ENCODE peak calls at places on chromosomes 4 and X, in six cellular contexts. N is astrocyte of the spinal cord, I is cardiac muscle cell, A is KG1, J is H4, D is SW 1271. L is an unnamed sample.

GRCh38 chrX:145825896-145826295 is 8.3 kb downstream of the SLITRK2 start:
- DNase-seq in N (peak), I (peak), A (peak), J (peak), D (no peak), L (peak)

GRCh38 chr4:140996757-140997156 is 136.5 kb downstream of the RNF150 start:
- DNase-seq in N (peak), I (peak), A (no peak), J (peak), D (no peak), L (peak)

GRCh38 chr4:2790583-2791517 is 2.0 kb upstream of the SH3BP2 start:
- DNase-seq in N (no peak), I (no peak), A (no peak), J (no peak), D (no peak), L (no peak)

GRCh38 chrX:8731579-8732395 is at the start of gene ANOS1:
- DNase-seq in N (peak), I (peak), A (no peak), J (peak), D (peak), L (no peak)

GRCh38 chrX:41518841-41519220 is 71.7 kb downstream of the NYX start:
- DNase-seq in N (peak), I (no peak), A (no peak), J (peak), D (no peak), L (peak)

GRCh38 chr4:144948009-144948408 is 150.0 kb downstream of the ANAPC10 start:
- DNase-seq in N (no peak), I (peak), A (no peak), J (no peak), D (no peak), L (peak)

GRCh38 chrX:134603806-134604700 is 54.2 kb downstream of the PLAC1 start:
- DNase-seq in N (peak), I (peak), A (no peak), J (peak), D (no peak), L (peak)

GRCh38 chrX:122913764-122914163 is 270.3 kb upstream of the GRIA3 start:
- DNase-seq in N (no peak), I (no peak), A (no peak), J (no peak), D (no peak), L (no peak)

GRCh38 chr4:165177725-165178666 is 29.4 kb upstream of the KLHL2 start:
- DNase-seq in N (no peak), I (no peak), A (no peak), J (no peak), D (no peak), L (no peak)

GRCh38 chr4:2413821-2414610 is 4.4 kb downstream of the ZFYVE28 start:
- DNase-seq in N (no peak), I (peak), A (no peak), J (peak), D (no peak), L (peak)

GRCh38 chr4:94426783-94427182 is 25.0 kb upstream of the PDLIM5 start:
- DNase-seq in N (no peak), I (no peak), A (no peak), J (no peak), D (no peak), L (no peak)

GRCh38 chr4:18669390-18669789 is 647.8 kb upstream of the LCORL start:
- DNase-seq in N (no peak), I (no peak), A (no peak), J (no peak), D (no peak), L (no peak)

GRCh38 chrX:9197231-9197630 is 163.3 kb upstream of the FAM9B start:
- DNase-seq in N (no peak), I (peak), A (no peak), J (no peak), D (no peak), L (peak)

L was measured in iris pigment epithelial cell.